ENCODE peak calls at places on chromosomes 6 and 20, in ten cellular contexts. M is MM.1S; E is SK-MEL-5; N is RWPE2; G is activated CD4-positive, alpha-beta T cell treated with anti-CD3 and anti-CD28 coated beads, Interleukin-2, amount 10 ng/mL, durations not matched to agents 7 days and 5 days; X is stimulated activated effector memory CD8-positive, alpha-beta T cell treated with anti-CD3 and anti-CD28 coated beads, Interleukin-12 subunit alpha, Interleukin-12 subunit beta, amount 100 ng/mL, for 72 hours; A is stimulated activated CD8-positive, alpha-beta memory T cell treated with anti-CD3 and anti-CD28 coated beads, Interleukin-15, amount 100 ng/mL, for 24 hours; L is NCI-H510A treated with DMSO at 0.1 percent for 48 hours; I is T-helper 2 cell; T is kidney tubule cell. P is an unnamed sample.

GRCh38 chr6:91569071-91569470 is 982.2 kb upstream of the MAP3K7 start:
- DNase-seq in A (no peak), T (peak; percentile 21), X (no peak), E (peak; percentile 2), N (no peak), L (no peak), I (no peak), M (no peak), G (no peak), P (no peak)

GRCh38 chr6:24631671-24632070 is 14.3 kb downstream of the KIAA0319 start:
- DNase-seq in E (no peak), A (no peak), G (no peak), L (no peak), I (no peak), M (no peak), N (no peak), X (no peak), T (no peak), P (no peak)

GRCh38 chr20:50308513-50309279 is 118.1 kb downstream of the CEBPB start:
- DNase-seq in M (no peak), I (no peak), E (peak; percentile 89), L (peak; percentile 60), G (no peak), X (no peak), N (peak; percentile 100), T (peak; percentile 96), A (no peak), P (peak; percentile 92)

GRCh38 chr6:98833101-98834059 is 994 bp upstream of the POU3F2 start:
- DNase-seq in A (no peak), E (peak; percentile 10), X (peak; percentile 62), N (no peak), M (peak; percentile 11), L (peak; percentile 45), G (no peak), T (peak; percentile 29), I (no peak), P (peak; percentile 89)

GRCh38 chr6:109449789-109450673 is 5.5 kb downstream of the MICAL1 start:
- DNase-seq in L (no peak), T (no peak), A (no peak), N (no peak), M (no peak), X (peak; percentile 54), G (peak; percentile 55), I (no peak), E (no peak), P (peak; percentile 59)

GRCh38 chr6:120378582-120379220 is 955.6 kb downstream of the TBC1D32 start:
- DNase-seq in L (peak; percentile 3), A (no peak), M (peak; percentile 69), I (no peak), G (no peak), T (peak; percentile 50), X (no peak), E (peak; percentile 66), N (no peak), P (no peak)

GRCh38 chr20:1417273-1417672 is 24.4 kb upstream of the FKBP1A start:
- DNase-seq in M (no peak), E (peak; percentile 50), A (no peak), L (no peak), G (no peak), N (no peak), I (no peak), T (peak; percentile 94), X (no peak), P (no peak)

GRCh38 chr6:36717231-36717825 is 19.7 kb downstream of the RAB44 start:
- DNase-seq in L (no peak), G (no peak), A (no peak), I (no peak), N (no peak), M (no peak), T (no peak), X (no peak), E (no peak), P (no peak)

GRCh38 chr6:3259491-3259958 is 778 bp downstream of the PSMG4 start:
- DNase-seq in G (peak; percentile 69), X (peak; percentile 66), N (no peak), E (peak; percentile 60), L (peak; percentile 23), M (peak; percentile 35), A (no peak), T (peak; percentile 52), I (no peak), P (peak; percentile 31)

GRCh38 chr6:146985111-146985510 is 219.1 kb upstream of the STXBP5 start:
- DNase-seq in X (no peak), T (no peak), A (no peak), M (no peak), L (peak; percentile 42), I (no peak), N (no peak), G (no peak), E (peak; percentile 34), P (no peak)

GRCh38 chr6:121925024-121925423 is 474.4 kb upstream of the HSF2 start:
- DNase-seq in N (no peak), X (no peak), I (no peak), M (no peak), L (peak; percentile 32), A (no peak), E (no peak), T (no peak), G (no peak), P (no peak)

GRCh38 chr6:166911248-166911677 is 45.1 kb downstream of the RNASET2 start:
- DNase-seq in E (no peak), M (no peak), T (peak; percentile 20), G (no peak), A (no peak), X (no peak), N (no peak), I (no peak), L (no peak), P (no peak)

GRCh38 chr6:95364016-95364604 is 213.2 kb upstream of the MANEA start:
- DNase-seq in E (peak; percentile 58), M (peak; percentile 43), G (no peak), I (no peak), L (peak; percentile 28), A (no peak), X (no peak), N (no peak), T (peak; percentile 22), P (no peak)

GRCh38 chr6:9799582-9799981 is 615.3 kb downstream of the TFAP2A start:
- DNase-seq in T (no peak), X (no peak), A (no peak), I (no peak), N (no peak), L (no peak), G (no peak), E (no peak), M (no peak), P (no peak)

GRCh38 chr6:167872538-167873210 is 46.0 kb downstream of the AFDN start:
- DNase-seq in T (no peak), X (no peak), M (no peak), N (no peak), G (no peak), L (no peak), E (no peak), I (no peak), A (no peak), P (no peak)

GRCh38 chr6:136927313-136927712 is 5.2 kb downstream of the SLC35D3 start:
- DNase-seq in M (no peak), I (no peak), E (peak; percentile 50), N (no peak), X (no peak), L (no peak), A (no peak), G (peak; percentile 29), T (peak; percentile 9), P (no peak)

GRCh38 chr6:32609731-32610640 is 20.3 kb upstream of the HLA-DRB1 start:
- DNase-seq in N (no peak), A (no peak), I (peak; percentile 5), M (peak; percentile 91), T (peak; percentile 97), L (no peak), X (peak; percentile 89), G (peak; percentile 61), E (peak; percentile 95), P (peak; percentile 82)

GRCh38 chr20:17895641-17896246 is 72.8 kb downstream of the SNX5 start:
- DNase-seq in N (no peak), I (peak; percentile 39), X (peak; percentile 61), M (no peak), L (no peak), T (no peak), E (no peak), G (peak; percentile 23), A (peak; percentile 19), P (peak; percentile 86)

GRCh38 chr6:149855040-149855654 is 9.0 kb downstream of the LRP11 start:
- DNase-seq in T (peak; percentile 91), G (no peak), M (no peak), L (no peak), E (no peak), A (no peak), I (no peak), N (peak; percentile 89), X (no peak), P (peak; percentile 58)

GRCh38 chr6:137579612-137580011 is 85.4 kb upstream of the OLIG3 start:
- DNase-seq in G (no peak), T (no peak), X (no peak), M (no peak), N (no peak), I (no peak), A (no peak), E (no peak), L (no peak), P (no peak)

GRCh38 chr6:163507965-163508364 is 93.4 kb downstream of the QKI start:
- DNase-seq in T (no peak), G (no peak), I (no peak), A (no peak), X (no peak), N (no peak), M (no peak), L (no peak), E (no peak), P (no peak)

GRCh38 chr20:62358171-62358719 is 8.9 kb downstream of the LAMA5 start:
- DNase-seq in N (peak; percentile 96), G (no peak), A (no peak), X (no peak), E (no peak), T (peak; percentile 79), L (peak; percentile 61), M (no peak), I (no peak), P (peak; percentile 86)

GRCh38 chr6:37525460-37526357 is 26.0 kb upstream of the CCDC167 start:
- DNase-seq in A (no peak), L (no peak), I (no peak), E (no peak), T (no peak), M (no peak), G (no peak), N (no peak), X (no peak), P (no peak)

GRCh38 chr6:7252390-7252789 is 60.6 kb downstream of the SSR1 start:
- DNase-seq in M (no peak), E (no peak), L (no peak), I (no peak), N (no peak), A (no peak), X (no peak), T (no peak), G (no peak), P (no peak)

GRCh38 chr6:157954150-157955117 is 27.2 kb upstream of the SYNJ2 start:
- DNase-seq in I (no peak), A (no peak), T (peak; percentile 66), E (no peak), N (no peak), M (no peak), X (no peak), L (peak; percentile 56), G (no peak), P (peak; percentile 36)

GRCh38 chr6:146301760-146302159 is 241.9 kb upstream of the RAB32 start:
- DNase-seq in T (no peak), E (no peak), L (no peak), M (no peak), X (no peak), I (no peak), N (no peak), A (no peak), G (no peak), P (no peak)

P was measured in upper lobe of left lung.